ENCODE peak calls at places on chromosomes 3 and 15, in seven cellular contexts. S is CD8-positive, alpha-beta memory T cell; K is left cardiac atrium; Y is BJ; U is left lobe of liver; Q is bronchial epithelial cell; O is stomach. D is an unnamed sample.

GRCh38 chr3:112811150-112811884 is 35.3 kb downstream of the CD200R1L start:
- DNase-seq in S (no peak), Q (no peak), U (no peak), O (no peak), Y (peak), K (peak), D (no peak)

GRCh38 chr3:170357920-170358854 is 672 bp downstream of the SKIL start:
- DNase-seq in K (peak), Q (peak), Y (no peak), S (peak), O (peak), U (peak), D (no peak)

GRCh38 chr3:127217594-127218456 is 24.9 kb downstream of the PRR23E start:
- DNase-seq in U (no peak), K (no peak), Q (peak), O (no peak), Y (peak), S (no peak), D (no peak)

GRCh38 chr3:69012836-69013255 is 638 bp downstream of the EOGT start:
- DNase-seq in Q (peak), S (peak), O (peak), U (peak), K (peak), Y (no peak), D (peak)

GRCh38 chr3:42507252-42507651 is 4.8 kb downstream of the VIPR1 start:
- DNase-seq in Y (no peak), K (no peak), S (no peak), O (peak), Q (peak), U (peak), D (peak)

GRCh38 chr3:73141531-73141930 is 80.1 kb downstream of the EBLN2 start:
- DNase-seq in Q (no peak), S (no peak), K (peak), U (no peak), O (no peak), Y (peak), D (no peak)

GRCh38 chr3:197380786-197381185 is 82.4 kb upstream of the DLG1 start:
- DNase-seq in K (no peak), U (no peak), Q (peak), O (no peak), S (no peak), Y (no peak), D (peak)

GRCh38 chr3:169552533-169552932 is 111.0 kb downstream of the MECOM start:
- DNase-seq in K (no peak), U (no peak), O (no peak), Q (peak), S (no peak), Y (no peak), D (no peak)

GRCh38 chr3:10269443-10269842 is 21.2 kb downstream of the TATDN2 start:
- DNase-seq in Y (no peak), O (no peak), S (no peak), K (no peak), Q (no peak), U (no peak), D (no peak)

GRCh38 chr15:29695486-29696167 is 126.6 kb downstream of the TJP1 start:
- DNase-seq in S (no peak), U (no peak), O (no peak), K (no peak), Y (no peak), Q (no peak), D (no peak)